ENCODE peak calls at places on chromosome 1, in nine cellular contexts. D is endothelial cell; N is tibial artery; Z is lung; I is CD14-positive monocyte; H is CD4-positive, alpha-beta T cell; F is BJ; E is stomach; S is upper lobe of right lung. T is an unnamed sample.

GRCh38 chr1:18931731-18932130 is 24.7 kb downstream of the IFFO2 start:
- DNase-seq in D (no peak), N (no peak), Z (no peak), I (no peak), H (no peak), F (no peak), E (no peak), S (no peak), T (no peak)

GRCh38 chr1:204065174-204065985 is 7.5 kb upstream of the SOX13 start:
- DNase-seq in D (no peak), N (no peak), Z (no peak), I (no peak), H (no peak), F (no peak), E (peak; percentile 51), S (no peak), T (no peak)

GRCh38 chr1:27522860-27523665 is 33.1 kb upstream of the WASF2 start:
- DNase-seq in D (peak; percentile 33), N (peak; percentile 78), Z (no peak), I (no peak), H (peak; percentile 57), F (no peak), E (no peak), S (no peak), T (no peak)

GRCh38 chr1:1001631-1002300 is 1.9 kb upstream of the HES4 start:
- DNase-seq in D (peak; percentile 92), N (peak; percentile 90), Z (peak; percentile 74), I (no peak), H (peak; percentile 65), F (no peak), E (peak; percentile 87), S (peak; percentile 90), T (peak; percentile 66)

GRCh38 chr1:12568009-12568767 is 49.8 kb downstream of the DHRS3 start:
- DNase-seq in D (no peak), N (no peak), Z (no peak), I (no peak), H (no peak), F (no peak), E (no peak), S (no peak), T (no peak)

GRCh38 chr1:20380616-20381035 is 90.0 kb downstream of the VWA5B1 start:
- DNase-seq in D (no peak), N (no peak), Z (peak; percentile 46), I (no peak), H (no peak), F (peak; percentile 54), E (no peak), S (no peak), T (no peak)

GRCh38 chr1:196407358-196408041 is 200.7 kb downstream of the KCNT2 start:
- DNase-seq in D (no peak), N (no peak), Z (no peak), I (no peak), H (no peak), F (peak; percentile 53), E (no peak), S (no peak), T (no peak)

GRCh38 chr1:185350027-185350442 is 33.0 kb upstream of the IVNS1ABP start:
- DNase-seq in D (no peak), N (no peak), Z (no peak), I (no peak), H (no peak), F (no peak), E (no peak), S (no peak), T (no peak)

GRCh38 chr1:50774759-50775351 is 185.2 kb downstream of the FAF1 start:
- DNase-seq in D (peak; percentile 11), N (no peak), Z (no peak), I (no peak), H (no peak), F (no peak), E (no peak), S (no peak), T (no peak)

GRCh38 chr1:172758242-172758641 is 99.3 kb downstream of the FASLG start:
- DNase-seq in D (no peak), N (no peak), Z (no peak), I (no peak), H (no peak), F (no peak), E (no peak), S (no peak), T (no peak)

GRCh38 chr1:242427519-242427918 is 97.0 kb downstream of the PLD5 start:
- DNase-seq in D (no peak), N (no peak), Z (no peak), I (no peak), H (no peak), F (no peak), E (no peak), S (no peak), T (no peak)

GRCh38 chr1:156140879-156141707 is 12.3 kb upstream of the SEMA4A start:
- DNase-seq in D (peak; percentile 84), N (peak; percentile 89), Z (no peak), I (no peak), H (peak; percentile 46), F (no peak), E (no peak), S (no peak), T (no peak)

DNA sequence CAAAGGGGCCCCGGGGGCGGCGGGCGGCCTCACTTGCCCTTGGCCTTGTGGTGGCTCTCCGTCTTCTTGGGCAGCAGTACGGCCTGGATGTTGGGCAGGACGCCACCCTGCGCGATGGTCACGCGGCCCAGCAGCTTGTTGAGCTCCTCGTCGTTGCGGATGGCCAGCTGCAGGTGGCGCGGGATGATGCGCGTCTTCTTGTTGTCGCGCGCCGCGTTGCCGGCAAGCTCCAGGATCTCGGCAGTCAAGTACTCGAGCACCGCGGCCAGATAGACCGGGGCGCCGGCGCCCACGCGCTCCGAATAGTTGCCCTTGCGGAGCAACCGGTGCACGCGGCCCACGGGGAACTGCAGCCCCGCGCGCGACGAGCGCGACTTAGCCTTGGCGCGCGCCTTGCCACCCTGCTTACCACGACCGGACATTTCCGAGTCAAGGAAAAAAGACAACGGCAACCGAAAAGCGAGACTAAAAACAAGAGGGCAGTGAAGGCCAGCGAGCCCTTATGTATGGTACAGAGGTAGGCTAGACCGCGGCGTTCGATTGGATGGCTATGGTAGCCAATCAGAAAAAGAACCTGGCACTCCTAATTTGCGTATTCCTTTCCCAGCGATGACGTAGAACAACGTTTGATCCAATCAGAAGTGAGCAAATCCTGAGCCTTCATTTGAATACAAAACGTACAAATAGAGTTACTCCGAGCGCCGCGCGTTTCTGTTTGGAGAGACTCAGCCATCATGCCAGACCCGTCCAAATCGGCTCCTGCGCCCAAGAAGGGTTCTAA is 29.6 kb upstream of the RNF187 start:
- DNase-seq in D (peak; percentile 78), N (peak; percentile 86), Z (peak; percentile 82), I (peak; percentile 69), H (peak; percentile 74), F (peak; percentile 93), E (peak; percentile 81), S (peak; percentile 88), T (peak; percentile 75)
- TF ChIP-seq CTCF in D (peak; percentile 49), N (peak; percentile 11), Z (no peak), I (peak; percentile 36), H (no peak), F (peak; percentile 51), E (peak; percentile 18), S (peak; percentile 20), T (peak; percentile 62)

DNA sequence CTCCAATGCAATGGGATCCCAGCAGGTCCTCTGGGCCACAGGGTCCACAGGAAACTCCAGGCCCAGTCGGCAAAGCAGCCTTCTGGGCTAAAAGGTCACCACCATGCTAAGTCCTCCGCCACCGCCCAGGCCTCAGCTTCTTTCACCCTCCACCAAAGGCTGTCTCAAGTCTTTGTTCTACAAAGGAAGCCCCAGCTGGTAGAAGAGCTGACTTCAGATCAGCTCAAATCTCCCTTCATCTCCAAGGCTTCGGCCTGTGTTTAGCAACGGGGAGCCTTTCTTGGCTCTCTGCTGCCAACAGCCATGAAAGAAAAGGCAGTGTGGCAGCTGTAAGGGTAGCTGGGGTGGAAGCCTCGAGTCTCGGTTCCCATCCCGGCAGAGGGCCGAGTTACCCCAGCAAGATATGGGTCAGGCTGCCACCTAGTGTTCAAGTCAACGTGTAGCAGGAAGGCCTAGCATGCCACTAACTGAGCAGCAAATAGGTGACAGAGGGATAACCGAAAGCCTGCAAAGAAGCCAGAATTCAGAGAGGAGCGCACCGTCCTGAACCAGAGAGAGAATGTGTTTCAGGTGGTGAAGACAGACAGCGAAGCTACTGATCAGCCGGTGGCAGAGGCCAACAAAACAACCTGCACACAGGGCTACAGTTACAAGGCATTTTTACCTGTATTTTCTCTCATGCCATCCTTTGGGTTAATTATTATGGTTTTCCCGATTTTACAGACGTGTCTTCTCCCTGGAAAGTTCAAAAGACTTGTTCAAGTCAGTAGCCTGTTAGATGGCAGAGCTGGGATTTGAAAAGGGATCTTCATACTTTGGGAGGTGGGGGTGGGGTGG is 26.8 kb upstream of the CRNN start:
- DNase-seq in D (peak; percentile 77), N (peak; percentile 68), Z (peak; percentile 71), I (peak; percentile 61), H (peak; percentile 55), F (no peak), E (peak; percentile 73), S (peak; percentile 75), T (peak; percentile 43)
- TF ChIP-seq CTCF in D (peak; percentile 85), N (peak; percentile 75), Z (peak; percentile 59), I (peak; percentile 86), H (peak; percentile 90), F (peak; percentile 87), E (peak; percentile 73), S (peak; percentile 87), T (peak; percentile 80)

DNA sequence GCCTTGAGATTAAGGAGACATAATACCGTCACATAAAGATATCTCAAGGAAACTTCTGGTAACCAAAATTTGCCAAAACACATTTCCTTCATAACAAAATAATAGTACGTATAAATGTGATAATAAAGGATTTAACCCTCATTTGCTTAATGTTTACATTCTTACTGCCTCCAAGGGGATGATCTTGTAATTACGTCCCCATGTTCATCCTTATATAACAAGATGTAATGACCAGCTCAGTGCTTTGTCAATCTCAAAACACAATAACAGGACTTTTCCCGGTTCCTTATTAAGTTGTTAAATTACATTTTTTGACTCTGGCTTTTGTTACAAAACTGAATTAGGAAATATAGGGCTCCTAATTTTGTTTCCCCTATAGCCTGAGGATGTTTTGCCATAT is 41.3 kb upstream of the UHMK1 start:
- DNase-seq in D (no peak), N (no peak), Z (no peak), I (no peak), H (no peak), F (no peak), E (no peak), S (no peak), T (no peak)
- TF ChIP-seq CTCF in D (no peak), N (no peak), Z (no peak), I (no peak), H (no peak), F (no peak), E (no peak), S (no peak), T (no peak)

DNA sequence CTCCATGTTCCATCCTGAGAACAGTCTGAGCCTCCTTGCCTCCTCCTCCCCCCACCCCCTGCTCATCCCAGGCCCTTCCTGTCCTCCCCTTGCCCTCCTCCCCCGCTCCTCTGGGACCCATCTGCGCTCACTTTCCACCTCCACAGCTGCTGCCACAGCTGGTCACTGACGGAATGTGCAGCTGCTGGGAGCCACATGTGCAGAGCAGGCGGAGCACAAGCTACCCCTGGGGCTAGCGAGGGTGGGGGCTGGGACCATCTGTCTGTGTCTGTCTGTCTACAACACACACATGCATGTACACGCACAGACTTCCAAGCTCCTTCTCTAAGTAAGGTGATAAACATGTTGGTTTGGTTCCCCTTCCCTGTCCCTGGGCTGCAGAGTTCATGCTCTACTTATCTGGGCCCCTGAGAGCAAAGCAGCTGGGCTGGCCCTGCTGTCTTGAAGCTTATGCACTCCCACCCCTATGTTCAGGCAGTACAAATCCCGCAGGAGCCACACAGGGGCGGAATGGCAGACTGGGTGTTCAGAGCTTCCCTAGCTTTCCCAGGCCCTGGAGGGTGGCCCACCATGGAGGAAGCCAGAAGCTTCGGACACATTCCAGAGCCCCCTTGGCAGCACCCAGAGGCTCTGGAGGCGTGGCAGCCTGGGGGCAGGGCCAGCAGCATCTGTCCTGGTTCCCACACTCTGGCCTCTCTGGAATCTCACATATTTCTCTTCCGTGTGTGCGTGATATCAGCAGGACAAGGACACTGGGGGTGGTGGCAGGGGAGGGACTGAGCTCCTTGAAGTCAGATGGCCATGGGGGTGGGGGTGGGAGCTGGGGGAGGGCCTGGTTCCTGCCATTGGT is 7.0 kb upstream of the HEYL start:
- DNase-seq in D (no peak), N (peak; percentile 85), Z (no peak), I (no peak), H (no peak), F (peak; percentile 55), E (no peak), S (peak; percentile 73), T (peak; percentile 65)
- TF ChIP-seq CTCF in D (no peak), N (no peak), Z (no peak), I (no peak), H (no peak), F (peak; percentile 23), E (no peak), S (no peak), T (no peak)